ENCODE peak calls at places on chromosomes 13 and 19, in seven cellular contexts. F, Y, O, B, E, R and D are unnamed samples.

GRCh38 chr13:100392709-100393630 is 195.6 kb downstream of the GGACT start:
- DNase-seq in F (peak), Y (peak), O (peak), B (no peak), E (peak), R (peak), D (peak)

GRCh38 chr19:1154731-1155351 is 19.2 kb downstream of the SBNO2 start:
- DNase-seq in F (peak), Y (no peak), O (peak), B (no peak), E (peak), R (no peak), D (peak)

GRCh38 chr19:3793799-3794198 is 7.6 kb upstream of the MATK start:
- DNase-seq in F (no peak), Y (no peak), O (no peak), B (no peak), E (no peak), R (no peak), D (no peak)

GRCh38 chr19:23384858-23385257 is 10.4 kb downstream of the ZNF91 start:
- DNase-seq in F (no peak), Y (no peak), O (no peak), B (no peak), E (no peak), R (no peak), D (no peak)

GRCh38 chr19:45613926-45614725 is 12.1 kb upstream of the GPR4 start:
- DNase-seq in F (peak), Y (peak), O (peak), B (no peak), E (no peak), R (no peak), D (no peak)

GRCh38 chr13:79799466-79799865 is 318.5 kb downstream of the NDFIP2 start:
- DNase-seq in F (peak), Y (no peak), O (no peak), B (no peak), E (no peak), R (no peak), D (no peak)

GRCh38 chr13:113110852-113111315 is 5.3 kb downstream of the F7 start:
- DNase-seq in F (no peak), Y (no peak), O (no peak), B (no peak), E (no peak), R (no peak), D (peak)

GRCh38 chr19:52871466-52871865 is 14.0 kb upstream of the ZNF468 start:
- DNase-seq in F (no peak), Y (no peak), O (no peak), B (no peak), E (no peak), R (no peak), D (no peak)

GRCh38 chr13:101529419-101529818 is 76.9 kb downstream of the ITGBL1 start:
- DNase-seq in F (peak), Y (no peak), O (peak), B (no peak), E (peak), R (no peak), D (peak)

GRCh38 chr19:14346279-14346678 is 35.0 kb upstream of the ADGRE5 start:
- DNase-seq in F (no peak), Y (no peak), O (no peak), B (no peak), E (no peak), R (no peak), D (no peak)

GRCh38 chr19:45295873-45296272 is 26.8 kb downstream of the CKM start:
- DNase-seq in F (no peak), Y (no peak), O (no peak), B (no peak), E (no peak), R (no peak), D (no peak)

GRCh38 chr19:53977991-53978731 is 13.3 kb upstream of the CACNG6 start:
- DNase-seq in F (peak), Y (no peak), O (peak), B (peak), E (peak), R (no peak), D (peak)

GRCh38 chr13:46577656-46578589 is 25.0 kb downstream of the LRCH1 start:
- DNase-seq in F (peak), Y (peak), O (no peak), B (no peak), E (no peak), R (no peak), D (no peak)

GRCh38 chr13:95032114-95032513 is 269.1 kb downstream of the ABCC4 start:
- DNase-seq in F (no peak), Y (no peak), O (no peak), B (no peak), E (no peak), R (no peak), D (no peak)

GRCh38 chr19:48511800-48512503 is at the start of gene LMTK3:
- DNase-seq in F (peak), Y (no peak), O (peak), B (peak), E (no peak), R (peak), D (no peak)

GRCh38 chr13:44046428-44046827 is 166.7 kb downstream of the LACC1 start:
- DNase-seq in F (no peak), Y (no peak), O (no peak), B (no peak), E (no peak), R (no peak), D (no peak)

GRCh38 chr13:89363144-89363543 is 1692.0 kb downstream of the SLITRK5 start:
- DNase-seq in F (no peak), Y (no peak), O (no peak), B (no peak), E (no peak), R (no peak), D (no peak)

GRCh38 chr19:38650911-38651584 is 3.6 kb downstream of the ACTN4 start:
- DNase-seq in F (peak), Y (peak), O (peak), B (no peak), E (peak), R (no peak), D (peak)

GRCh38 chr19:49133621-49134454 is 14.5 kb downstream of the PPFIA3 start:
- DNase-seq in F (no peak), Y (no peak), O (peak), B (no peak), E (no peak), R (peak), D (peak)

GRCh38 chr19:14505488-14506239 is 9.7 kb upstream of the GIPC1 start:
- DNase-seq in F (peak), Y (peak), O (peak), B (peak), E (no peak), R (peak), D (no peak)

GRCh38 chr13:32117696-32118095 is 86.1 kb downstream of the FRY start:
- DNase-seq in F (no peak), Y (no peak), O (peak), B (no peak), E (peak), R (no peak), D (peak)

GRCh38 chr19:41957838-41958366 is 1.2 kb downstream of the RABAC1 start:
- DNase-seq in F (peak), Y (peak), O (peak), B (peak), E (peak), R (no peak), D (no peak)

GRCh38 chr13:20702530-20702929 is 969 bp upstream of the IL17D start:
- DNase-seq in F (no peak), Y (no peak), O (no peak), B (no peak), E (no peak), R (no peak), D (no peak)

GRCh38 chr13:97235549-97236206 is 13.5 kb downstream of the MBNL2 start:
- DNase-seq in F (no peak), Y (no peak), O (no peak), B (no peak), E (no peak), R (no peak), D (no peak)

GRCh38 chr13:26787961-26788360 is 27.4 kb upstream of the GPR12 start:
- DNase-seq in F (no peak), Y (no peak), O (no peak), B (no peak), E (no peak), R (no peak), D (no peak)

GRCh38 chr13:98751397-98752110 is 918 bp downstream of the SLC15A1 start:
- DNase-seq in F (no peak), Y (no peak), O (no peak), B (no peak), E (no peak), R (no peak), D (no peak)

GRCh38 chr19:13036366-13036976 is 41.2 kb downstream of the NFIX start:
- DNase-seq in F (peak), Y (no peak), O (no peak), B (no peak), E (no peak), R (no peak), D (no peak)

GRCh38 chr19:47156861-47157454 is 26.3 kb downstream of the SAE1 start:
- DNase-seq in F (peak), Y (peak), O (no peak), B (peak), E (no peak), R (peak), D (no peak)

GRCh38 chr13:113152894-113153809 is 5.3 kb upstream of the PROZ start:
- DNase-seq in F (peak), Y (no peak), O (peak), B (peak), E (peak), R (peak), D (peak)

GRCh38 chr13:35859981-35860380 is 271.2 kb downstream of the DCLK1 start:
- DNase-seq in F (no peak), Y (no peak), O (no peak), B (no peak), E (no peak), R (no peak), D (no peak)

GRCh38 chr13:113145496-113145895 is 13.0 kb upstream of the PROZ start:
- DNase-seq in F (no peak), Y (no peak), O (no peak), B (no peak), E (no peak), R (no peak), D (no peak)

GRCh38 chr13:109883181-109884180 is 97.1 kb upstream of the IRS2 start:
- DNase-seq in F (no peak), Y (no peak), O (no peak), B (no peak), E (no peak), R (no peak), D (no peak)

GRCh38 chr13:29125145-29125933 is 305.2 kb downstream of the MTUS2 start:
- DNase-seq in F (no peak), Y (no peak), O (no peak), B (no peak), E (no peak), R (no peak), D (no peak)

GRCh38 chr13:77687799-77688198 is 9.7 kb upstream of the SLAIN1 start:
- DNase-seq in F (no peak), Y (no peak), O (no peak), B (no peak), E (no peak), R (no peak), D (no peak)

GRCh38 chr13:26721251-26721939 is 39.2 kb downstream of the GPR12 start:
- DNase-seq in F (peak), Y (peak), O (no peak), B (peak), E (no peak), R (peak), D (no peak)